ENCODE peak calls at places on chromosomes 5 and 9, in eight cellular contexts. J is GM03348, V is endodermal cell, E is progenitor cell of endocrine pancreas, M is HT-29, L is RWPE1, N is mucosa of gallbladder, O is AG20443. K is an unnamed sample.

GRCh38 chr5:55188656-55189380 is 15.8 kb upstream of the CDC20B start:
- DNase-seq in M (no peak), E (no peak), O (no peak), V (no peak), L (no peak), N (no peak), J (no peak), K (no peak)

GRCh38 chr5:36177154-36177553 is 25.2 kb downstream of the SKP2 start:
- DNase-seq in O (no peak), J (no peak), E (no peak), V (no peak), M (no peak), L (no peak), N (no peak), K (no peak)

GRCh38 chr5:78640622-78641021 is 8.0 kb downstream of the LHFPL2 start:
- DNase-seq in L (peak), J (no peak), O (no peak), E (no peak), M (no peak), V (no peak), N (no peak), K (no peak)

GRCh38 chr5:91794856-91795548 is 411.9 kb upstream of the ARRDC3 start:
- DNase-seq in V (no peak), N (no peak), O (no peak), J (no peak), M (no peak), L (no peak), E (no peak), K (no peak)

GRCh38 chr5:139688088-139688702 is 40.0 kb downstream of the CXXC5 start:
- DNase-seq in E (no peak), M (no peak), L (no peak), O (no peak), J (no peak), N (no peak), V (peak), K (no peak)

GRCh38 chr9:87500491-87500890 is 2.8 kb downstream of the DAPK1 start:
- DNase-seq in L (no peak), M (peak), J (no peak), V (no peak), N (no peak), E (no peak), O (no peak), K (no peak)

GRCh38 chr9:136624184-136624951 is 38.3 kb upstream of the EGFL7 start:
- DNase-seq in V (no peak), E (no peak), O (no peak), L (peak), N (no peak), J (no peak), M (no peak), K (no peak)

GRCh38 chr9:31071606-31072286 is 1312.7 kb upstream of the ACO1 start:
- DNase-seq in E (no peak), N (no peak), L (no peak), M (no peak), V (no peak), O (no peak), J (no peak), K (no peak)

GRCh38 chr5:77863181-77863580 is 87.0 kb upstream of the TBCA start:
- DNase-seq in L (no peak), O (no peak), M (no peak), V (no peak), E (no peak), N (no peak), J (no peak), K (no peak)

GRCh38 chr5:144598451-144599068 is 427.9 kb downstream of the KCTD16 start:
- DNase-seq in M (no peak), J (no peak), N (no peak), E (no peak), O (no peak), V (peak), L (no peak), K (no peak)

GRCh38 chr5:139660916-139661814 is 13.0 kb downstream of the CXXC5 start:
- DNase-seq in M (peak), J (peak), N (peak), E (no peak), O (peak), V (no peak), L (peak), K (no peak)

GRCh38 chr9:81979196-81979595 is 9.4 kb upstream of the SPATA31D1 start:
- DNase-seq in O (no peak), M (no peak), E (no peak), V (no peak), J (no peak), N (no peak), L (no peak), K (no peak)

GRCh38 chr5:66440202-66440680 is 156.0 kb upstream of the MAST4 start:
- DNase-seq in L (no peak), O (peak), V (no peak), E (no peak), M (no peak), J (peak), N (peak), K (no peak)

GRCh38 chr9:534886-535285 is 306.6 kb upstream of the DMRT1 start:
- DNase-seq in J (no peak), L (peak), O (no peak), V (no peak), E (no peak), M (no peak), N (no peak), K (no peak)

GRCh38 chr5:170638454-170639220 is 134.8 kb downstream of the KCNIP1 start:
- DNase-seq in J (peak), E (peak), O (peak), N (peak), M (peak), L (peak), V (peak), K (peak)

GRCh38 chr9:15622596-15622995 is 69.8 kb downstream of the CCDC171 start:
- DNase-seq in O (peak), J (peak), M (peak), N (no peak), V (no peak), E (no peak), L (no peak), K (no peak)

GRCh38 chr5:97874491-97874890 is 691.4 kb upstream of the RIOK2 start:
- DNase-seq in O (no peak), N (no peak), L (no peak), V (no peak), M (no peak), E (no peak), J (peak), K (no peak)

GRCh38 chr9:98374385-98375051 is 119.1 kb upstream of the TBC1D2 start:
- DNase-seq in L (peak), V (peak), N (peak), J (peak), M (peak), O (peak), E (no peak), K (peak)

GRCh38 chr9:126223798-126224531 is 102.7 kb upstream of the MVB12B start:
- DNase-seq in O (no peak), J (no peak), N (no peak), M (no peak), V (no peak), E (no peak), L (no peak), K (no peak)

K was measured in LoVo.